ENCODE peak calls at places on chromosome 1, in nine cellular contexts. F, E, H, K, U, D, X, J and A are unnamed samples. For H3K9me3, the result is how much of the 10 kb centered on the place peaks cover.

GRCh38 chr1:212920895-212921294 is 29.4 kb upstream of the VASH2 start:
- DNase-seq in D (no peak), H (no peak), F (no peak), X (no peak), K (no peak), E (no peak), U (no peak), J (no peak), A (no peak)

GRCh38 chr1:234264832-234265231 is 108.4 kb upstream of the COA6 start:
- DNase-seq in E (no peak), K (no peak), J (no peak), X (no peak), U (no peak), F (no peak), D (no peak), H (no peak), A (no peak)

GRCh38 chr1:174998569-174999215 is 1.1 kb upstream of the CACYBP start:
- DNase-seq in U (peak), F (no peak), H (peak), X (no peak), E (no peak), K (no peak), J (no peak), D (peak), A (no peak)

GRCh38 chr1:192983349-192983980 is 75.7 kb downstream of the UCHL5 start:
- DNase-seq in K (no peak), X (no peak), E (no peak), U (no peak), J (no peak), H (no peak), D (peak), F (no peak), A (no peak)

GRCh38 chr1:157086299-157086698 is 13.3 kb downstream of the ETV3L start:
- DNase-seq in X (no peak), K (no peak), D (no peak), F (no peak), U (no peak), H (no peak), J (no peak), E (no peak), A (no peak)

GRCh38 chr1:199687321-199687720 is 340.2 kb upstream of the NR5A2 start:
- DNase-seq in F (no peak), K (no peak), D (peak), J (no peak), H (no peak), E (no peak), X (no peak), U (peak), A (no peak)

GRCh38 chr1:145751491-145752021 is 32.3 kb downstream of the CD160 start:
- DNase-seq in H (no peak), K (no peak), X (no peak), U (peak), E (no peak), D (peak), J (no peak), F (no peak), A (no peak)

GRCh38 chr1:15833069-15833679 is 14.3 kb upstream of the SPEN start:
- DNase-seq in U (peak), K (peak), E (no peak), F (no peak), H (no peak), X (peak), J (peak), D (no peak), A (peak)

GRCh38 chr1:205446828-205447227 is 9.0 kb downstream of the BLACAT1 start:
- DNase-seq in X (no peak), F (no peak), J (no peak), U (no peak), D (no peak), E (no peak), K (no peak), H (no peak), A (no peak)

GRCh38 chr1:182185822-182186756 is 124.6 kb upstream of the ZNF648 start:
- DNase-seq in U (peak), J (no peak), H (peak), K (no peak), X (no peak), D (peak), F (no peak), E (no peak), A (no peak)

GRCh38 chr1:229352975-229353374 is 10.1 kb upstream of the CCSAP start:
- DNase-seq in F (no peak), H (no peak), U (no peak), X (no peak), D (no peak), J (no peak), K (no peak), E (no peak), A (no peak)

GRCh38 chr1:84298688-84299535 is 2.6 kb upstream of the SAMD13 start:
- DNase-seq in K (peak), U (peak), X (peak), H (peak), F (no peak), D (no peak), J (peak), E (no peak), A (peak)

GRCh38 chr1:65417729-65418128 is 2.7 kb upstream of the LEPR start:
- DNase-seq in E (no peak), D (no peak), U (no peak), J (no peak), F (no peak), K (no peak), X (no peak), H (no peak), A (no peak)

GRCh38 chr1:103110701-103111100 is 2.4 kb upstream of the COL11A1 start:
- DNase-seq in D (no peak), E (no peak), F (no peak), U (no peak), X (no peak), H (no peak), K (no peak), J (no peak), A (no peak)

GRCh38 chr1:23449918-23450317 is 25.4 kb upstream of the TCEA3 start:
- DNase-seq in J (peak), H (no peak), F (peak), D (no peak), U (peak), E (no peak), K (peak), X (peak), A (peak)

GRCh38 chr1:228316589-228317387 is 89.8 kb downstream of the TRIM11 start:
- DNase-seq in F (no peak), D (no peak), K (no peak), J (peak), H (no peak), U (no peak), X (peak), E (no peak), A (peak)

GRCh38 chr1:231590453-231591198 is 36.0 kb upstream of the DISC1 start:
- DNase-seq in U (peak), K (peak), F (no peak), E (no peak), X (no peak), J (no peak), D (peak), H (peak), A (no peak)

GRCh38 chr1:178939328-178939727 is 68.5 kb upstream of the ANGPTL1 start:
- DNase-seq in K (peak), U (peak), H (no peak), X (no peak), D (no peak), F (no peak), J (no peak), E (no peak), A (no peak)

GRCh38 chr1:10644307-10645128 is 151.9 kb downstream of the CASZ1 start:
- DNase-seq in D (peak), K (no peak), J (no peak), X (no peak), E (no peak), U (no peak), H (no peak), F (no peak), A (no peak)

GRCh38 chr1:13699936-13700520 is at the start of gene PRDM2:
- DNase-seq in F (peak), X (peak), H (peak), D (peak), K (peak), E (no peak), U (peak), J (peak), A (peak)

GRCh38 chr1:230067871-230068814 is 1.1 kb downstream of the GALNT2 start:
- DNase-seq in J (peak), H (peak), K (peak), X (peak), U (peak), E (peak), D (no peak), F (no peak), A (peak)

GRCh38 chr1:227268943-227269342 is 49.3 kb downstream of the CDC42BPA start:
- DNase-seq in K (no peak), J (no peak), D (no peak), X (no peak), H (no peak), U (peak), E (no peak), F (no peak), A (no peak)

GRCh38 chr1:207755846-207756692 is 4.2 kb downstream of the CD46 start:
- DNase-seq in E (no peak), D (no peak), F (no peak), J (no peak), H (no peak), X (no peak), U (no peak), K (no peak), A (no peak)

GRCh38 chr1:212555426-212555825 is 53.1 kb upstream of the ATF3 start:
- DNase-seq in F (no peak), U (no peak), H (no peak), J (no peak), D (no peak), E (no peak), X (no peak), K (no peak), A (no peak)

DNA sequence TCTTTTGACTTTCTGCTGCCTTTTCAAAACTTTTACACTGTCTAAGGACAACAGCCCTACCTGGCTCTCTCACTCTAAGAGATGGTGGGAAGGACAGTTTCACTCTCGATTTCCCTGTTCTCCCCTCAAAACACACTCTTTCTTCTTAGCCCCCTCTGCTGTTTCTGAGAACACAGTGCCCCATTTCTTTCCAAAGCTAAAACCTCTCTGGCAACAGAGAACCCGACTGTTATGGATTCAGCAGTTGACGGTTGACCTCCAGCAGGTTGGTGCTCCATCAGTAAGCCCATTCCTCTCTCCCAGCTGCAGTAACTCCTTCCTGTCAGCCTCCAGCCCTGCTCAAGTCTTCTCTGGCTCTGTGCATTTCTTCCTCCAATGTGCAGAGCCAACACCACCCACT is 88.2 kb upstream of the ABCD3 start:
- DNase-seq in X (no peak), E (no peak), D (peak), U (peak), J (no peak), H (no peak), K (no peak), F (no peak), A (no peak)
- TF ChIP-seq CTCF in X (no peak), E (no peak), D (peak), U (peak), J (no peak), H (peak), K (peak), F (peak), A (no peak)

GRCh38 chr1:236143104-236143948 is 987 bp downstream of the GPR137B start:
- DNase-seq in F (no peak), U (peak), J (no peak), K (no peak), X (no peak), E (no peak), H (no peak), D (peak), A (no peak)

GRCh38 chr1:236139495-236139894 is 2.8 kb upstream of the GPR137B start:
- DNase-seq in F (no peak), K (no peak), U (no peak), E (no peak), X (no peak), D (no peak), H (no peak), J (no peak), A (no peak)

GRCh38 chr1:236142358-236143103 is at the start of gene GPR137B:
- DNase-seq in D (peak), F (no peak), E (no peak), H (peak), K (peak), U (peak), J (peak), X (peak), A (peak)

GRCh38 chr1:236141447-236142357 is 637 bp upstream of the GPR137B start:
- DNase-seq in F (no peak), D (peak), X (no peak), U (peak), E (no peak), J (no peak), K (no peak), H (peak), A (peak)

DNA sequence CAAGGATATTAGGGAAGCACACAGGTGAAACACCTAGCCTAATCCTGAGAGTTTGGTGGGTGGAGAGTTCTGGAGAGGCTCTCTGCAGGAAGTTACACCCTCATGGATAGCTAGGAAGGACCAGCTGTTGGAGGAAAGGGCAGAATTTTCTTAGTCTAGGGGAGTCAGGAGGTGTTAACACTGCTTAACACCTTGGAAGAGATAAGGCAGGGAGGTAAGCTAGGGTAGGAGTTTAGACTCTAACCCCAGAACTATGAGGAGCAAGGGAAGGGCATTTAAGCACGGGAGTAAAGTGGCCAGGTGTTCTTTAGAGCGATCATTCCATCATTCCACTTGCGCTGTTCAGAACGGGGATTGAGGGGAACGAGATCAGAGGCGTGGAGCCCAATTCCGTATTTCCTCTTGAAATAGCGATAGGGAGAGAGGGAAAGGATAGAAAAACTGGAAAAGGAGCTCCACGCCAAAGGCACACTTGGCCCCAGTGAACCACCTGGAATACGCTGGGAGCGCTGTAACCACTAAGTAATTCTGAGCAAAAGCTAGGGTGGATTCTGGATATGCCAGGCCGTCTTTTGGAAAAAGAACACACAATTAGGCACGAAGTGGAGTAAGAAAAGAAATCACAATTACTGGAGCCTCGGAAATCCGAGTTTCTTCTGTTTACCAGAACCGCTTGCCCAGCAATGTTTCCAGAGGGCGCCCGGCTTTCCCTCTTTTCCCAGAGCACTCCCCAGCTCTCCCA is 1.5 kb upstream of the GPR137B start:
- DNase-seq in U (no peak), X (no peak), E (no peak), K (no peak), D (peak), J (no peak), H (peak), F (no peak), A (no peak)
- H3K4me3 ChIP-seq in U (peak), X (no peak), E (peak), K (peak), D (peak), J (peak), H (peak), F (peak), A (peak)

DNA sequence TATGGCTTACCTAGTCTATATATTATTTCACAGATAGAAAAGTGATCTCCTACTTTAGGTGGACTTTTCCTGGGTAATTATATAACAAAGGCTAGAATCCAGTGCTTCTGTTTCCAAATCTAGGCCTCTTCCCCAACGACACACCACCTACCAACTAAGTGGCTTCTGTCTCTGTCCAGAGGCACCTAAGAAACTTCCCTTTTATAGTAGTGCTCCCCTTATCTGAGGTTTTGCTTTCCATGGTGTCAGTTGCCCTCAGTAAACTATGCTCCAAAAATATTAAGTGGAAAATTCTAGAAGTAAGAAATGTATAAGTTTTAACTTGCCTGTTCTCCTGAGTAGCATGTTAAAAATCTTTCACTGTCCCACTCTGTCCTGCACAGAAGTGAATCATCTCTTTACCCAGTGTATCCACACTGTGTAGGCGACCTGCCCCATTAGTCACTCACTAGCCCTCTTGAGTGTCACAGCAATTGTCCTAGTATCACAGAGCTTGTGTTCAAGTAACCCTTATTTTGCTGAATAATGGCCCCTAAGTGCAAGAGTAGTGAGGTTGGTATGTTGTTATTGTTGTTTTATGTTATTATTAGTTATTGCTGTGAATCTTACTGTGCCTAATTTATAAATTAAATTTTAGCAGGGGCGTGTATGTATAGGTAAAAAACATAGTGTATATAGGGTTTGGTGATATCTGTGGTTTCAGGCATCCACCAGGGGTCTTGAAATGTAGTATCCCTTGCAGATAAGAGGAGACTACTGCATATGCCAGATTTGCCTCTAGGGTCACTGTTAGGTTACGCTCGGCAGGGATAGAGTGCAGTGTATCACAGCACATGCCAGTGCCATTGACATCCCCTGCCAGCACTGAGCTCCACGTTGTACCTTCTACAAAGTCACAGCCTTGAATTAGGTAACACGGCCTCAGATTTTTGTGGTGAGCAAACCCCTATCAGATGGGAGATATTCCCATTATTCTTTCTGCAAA is 14.7 kb upstream of the CD53 start:
- DNase-seq in X (no peak), E (no peak), U (no peak), K (no peak), F (no peak), J (no peak), H (no peak), D (no peak), A (no peak)
- H3K9me3 ChIP-seq in X (under half), E (under half), U (under half), K (under half), F (under half), J (under half), H (under half), D (under half), A (under half)

GRCh38 chr1:220884109-220884980 is 5.1 kb downstream of the HLX start:
- DNase-seq in H (no peak), F (no peak), D (no peak), X (no peak), U (peak), J (no peak), K (no peak), E (no peak), A (no peak)
- TF ChIP-seq CTCF in H (no peak), F (no peak), D (no peak), X (no peak), U (no peak), J (no peak), K (no peak), E (no peak), A (no peak)

GRCh38 chr1:72064301-72064700 is 218.0 kb downstream of the NEGR1 start:
- DNase-seq in J (no peak), E (no peak), H (no peak), X (no peak), U (no peak), D (no peak), F (no peak), K (no peak), A (no peak)
- H3K4me3 ChIP-seq in J (no peak), E (no peak), H (no peak), X (no peak), U (no peak), D (no peak), F (peak), K (no peak), A (no peak)

GRCh38 chr1:77175230-77175844 is 43.9 kb downstream of the PIGK start:
- DNase-seq in U (peak), H (no peak), J (no peak), F (no peak), E (no peak), K (no peak), X (no peak), D (peak), A (no peak)
- H3K9me3 ChIP-seq in U (under half), H (under half), J (under half), F (under half), E (under half), K (under half), X (under half), D (under half), A (under half)

DNA sequence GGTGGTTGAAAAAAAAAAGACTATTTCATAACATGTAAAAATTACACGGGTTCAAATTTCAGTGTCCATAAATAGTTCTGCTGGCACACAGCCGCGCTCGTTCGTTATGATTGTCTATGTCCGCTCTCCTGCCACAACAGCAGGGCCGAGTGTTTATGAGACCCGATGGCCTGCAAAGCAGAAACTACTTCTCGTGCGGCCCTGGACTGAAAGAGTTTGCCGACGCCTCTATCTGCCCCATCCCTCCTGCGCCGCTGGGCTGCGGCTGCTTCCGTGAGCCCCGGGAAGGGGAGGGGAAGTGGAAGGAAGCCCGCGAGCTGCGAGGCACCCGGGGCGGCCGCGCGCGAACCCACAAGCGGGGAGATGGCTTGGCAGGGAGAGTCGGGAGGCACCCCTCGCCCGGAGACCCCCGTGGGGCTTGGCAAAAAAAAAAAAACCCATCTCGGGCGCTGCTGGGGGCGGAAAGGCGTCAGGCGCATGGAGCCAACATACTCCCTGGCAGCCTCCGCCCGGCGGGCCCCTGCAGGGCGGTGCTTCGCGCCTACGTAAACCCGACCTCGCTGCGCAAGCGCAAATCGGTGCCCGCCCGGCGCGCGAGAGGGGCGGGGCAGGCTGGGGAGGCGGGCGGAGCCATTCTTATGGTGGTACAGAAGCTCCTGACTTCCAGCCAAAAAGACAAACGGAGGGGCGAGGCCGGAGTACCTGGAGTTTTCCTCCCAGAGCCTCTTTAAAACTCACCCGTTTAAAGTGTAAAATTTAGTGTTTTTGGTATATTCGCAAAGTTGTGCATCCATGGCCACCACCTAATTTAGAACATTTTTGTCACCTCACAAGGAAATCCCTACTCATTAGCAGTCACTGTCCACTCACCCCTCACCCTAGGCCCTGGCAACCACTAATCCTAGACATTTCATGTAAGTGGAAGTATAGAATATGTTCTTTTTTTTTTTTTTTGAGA is 8.3 kb downstream of the SLC27A3 start:
- DNase-seq in U (peak), E (no peak), X (peak), D (peak), K (peak), F (peak), J (peak), H (peak), A (peak)
- TF ChIP-seq CTCF in U (peak), E (no peak), X (no peak), D (no peak), K (peak), F (peak), J (no peak), H (no peak), A (no peak)